ENCODE peak calls at places on chromosomes 2 and 18, in four cellular contexts. N, A, Z and F are unnamed samples.

GRCh38 chr2:98761267-98761781 is 30.4 kb upstream of the MGAT4A start:
- DNase-seq in N (no peak), A (no peak), Z (no peak), F (no peak)

GRCh38 chr2:55111570-55112228 is 61.4 kb upstream of the RTN4 start:
- DNase-seq in N (peak; percentile 98), A (peak; percentile 82), Z (peak; percentile 96), F (peak; percentile 97)

GRCh38 chr2:86358982-86359381 is 21.6 kb upstream of the REEP1 start:
- DNase-seq in N (no peak), A (no peak), Z (no peak), F (no peak)

GRCh38 chr2:158104903-158105302 is 3.2 kb downstream of the UPP2 start:
- DNase-seq in N (no peak), A (no peak), Z (no peak), F (no peak)

GRCh38 chr2:29634918-29635317 is 286.5 kb downstream of the ALK start:
- DNase-seq in N (no peak), A (no peak), Z (no peak), F (no peak)

GRCh38 chr18:55420977-55421611 is 166.9 kb downstream of the TCF4 start:
- DNase-seq in N (no peak), A (no peak), Z (no peak), F (no peak)

GRCh38 chr2:194383404-194383803 is 1273.6 kb upstream of the SLC39A10 start:
- DNase-seq in N (no peak), A (no peak), Z (no peak), F (no peak)

GRCh38 chr18:25832008-25832604 is 258.3 kb downstream of the SS18 start:
- DNase-seq in N (peak; percentile 49), A (peak; percentile 51), Z (peak; percentile 61), F (peak; percentile 71)

GRCh38 chr18:3458952-3459853 is 9.2 kb downstream of the TGIF1 start:
- DNase-seq in N (peak; percentile 88), A (no peak), Z (peak; percentile 74), F (peak; percentile 52)

GRCh38 chr18:25058520-25058919 is 293.4 kb downstream of the ZNF521 start:
- DNase-seq in N (no peak), A (no peak), Z (no peak), F (no peak)

GRCh38 chr18:37391698-37392548 is 173.7 kb downstream of the CELF4 start:
- DNase-seq in N (no peak), A (no peak), Z (no peak), F (no peak)

GRCh38 chr2:216029416-216030129 is 16.2 kb upstream of the MREG start:
- DNase-seq in N (peak; percentile 36), A (no peak), Z (peak; percentile 79), F (peak; percentile 52)

DNA sequence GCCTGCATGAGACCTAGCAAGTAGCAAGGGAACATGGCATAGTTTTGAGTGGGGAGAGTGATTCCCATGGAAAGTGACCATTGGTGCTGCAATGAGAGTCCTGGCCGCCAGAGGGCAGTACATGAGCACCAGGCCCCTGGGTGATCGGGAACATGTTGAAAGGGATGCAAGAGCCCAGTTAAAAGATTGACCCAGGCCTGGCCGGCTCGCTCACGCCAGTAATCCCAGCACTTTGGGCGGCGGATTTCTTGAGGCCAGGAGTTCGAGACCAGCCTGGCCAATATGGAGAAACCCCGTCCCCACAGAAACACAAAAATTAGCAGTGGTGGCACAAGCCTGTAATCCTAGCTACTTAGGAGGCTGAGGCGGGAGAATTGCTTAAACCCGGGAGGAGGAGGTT is 22.2 kb downstream of the FAP start:
- DNase-seq in N (peak; percentile 55), A (peak; percentile 16), Z (peak; percentile 55), F (peak; percentile 41)
- TF ChIP-seq CTCF in N (peak; percentile 72), A (peak; percentile 94), Z (peak; percentile 82), F (peak; percentile 81)

GRCh38 chr2:66693007-66693965 is 258.4 kb downstream of the MEIS1 start:
- DNase-seq in N (no peak), A (no peak), Z (no peak), F (no peak)
- H3K4me3 ChIP-seq in N (peak overlapping the region; percentile 31), A (no peak overlapping the region), Z (no peak overlapping the region), F (no peak overlapping the region)

GRCh38 chr2:180847073-180847472 is 133.3 kb upstream of the UBE2E3 start:
- DNase-seq in N (no peak), A (no peak), Z (no peak), F (no peak)
- TF ChIP-seq CTCF in N (no peak), A (no peak), Z (no peak), F (no peak)

DNA sequence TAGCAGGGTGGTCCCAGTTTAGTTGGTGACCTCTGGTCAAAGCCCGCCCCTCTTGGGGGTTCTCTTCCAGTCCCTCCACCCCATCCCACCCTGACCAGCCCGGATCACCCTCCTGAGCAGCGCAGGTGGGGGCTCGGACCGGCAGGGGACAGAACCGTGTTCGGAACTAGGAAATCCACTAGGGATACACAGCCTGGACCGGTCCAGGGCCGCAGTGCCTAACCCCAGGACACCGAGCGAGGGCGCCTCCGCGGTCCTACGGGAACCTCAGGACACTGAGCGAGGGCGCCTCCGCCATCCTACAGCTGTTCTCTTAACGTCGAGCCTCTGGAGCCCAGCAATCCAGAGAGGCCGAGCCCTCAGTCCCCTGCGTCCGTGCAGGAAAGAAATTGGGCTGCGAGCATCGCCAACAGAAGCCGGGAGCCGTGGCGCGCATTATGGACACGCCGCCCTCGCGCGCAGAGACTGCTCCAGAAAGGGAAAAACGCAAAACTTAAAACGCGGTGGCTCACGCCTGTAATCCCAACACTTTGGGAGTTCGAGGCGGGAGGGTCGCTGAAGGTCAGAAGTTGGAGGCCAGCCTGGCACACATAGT is 8.5 kb downstream of the RAX start:
- DNase-seq in N (no peak), A (no peak), Z (no peak), F (no peak)
- H3K4me3 ChIP-seq in N (no peak overlapping the region), A (no peak overlapping the region), Z (no peak overlapping the region), F (no peak overlapping the region)